ENCODE peak calls at places on chromosomes 3 and 15, in five cellular contexts. U, V, O, Z and P are unnamed samples.
A peak's percentile ranks its signal among the peaks of the same experiment; 100 is the strongest.

GRCh38 chr3:8555705-8556314 is 54.2 kb downstream of the LMCD1 start:
- DNase-seq in Z (no peak), O (no peak), U (no peak), V (no peak), P (no peak)

GRCh38 chr15:88491158-88491557 is 23.6 kb downstream of the MRPS11 start:
- DNase-seq in U (no peak), Z (no peak), V (no peak), O (peak; percentile 30), P (no peak)

GRCh38 chr3:46849098-46849631 is 14.1 kb downstream of the MYL3 start:
- DNase-seq in O (no peak), V (peak; percentile 16), U (no peak), Z (no peak), P (peak; percentile 70)

GRCh38 chr15:27671794-27672438 is 427.2 kb downstream of the OCA2 start:
- DNase-seq in V (no peak), U (no peak), O (no peak), Z (no peak), P (peak; percentile 59)

GRCh38 chr15:100733088-100733487 is 130.7 kb downstream of the ASB7 start:
- DNase-seq in O (no peak), Z (no peak), U (no peak), V (no peak), P (no peak)

GRCh38 chr15:74134387-74135027 is 4.1 kb downstream of the ISLR2 start:
- DNase-seq in U (peak; percentile 62), O (peak; percentile 63), V (peak; percentile 51), Z (no peak), P (no peak)

GRCh38 chr15:52178765-52179164 is 12.4 kb downstream of the GNB5 start:
- DNase-seq in U (no peak), O (peak; percentile 42), V (no peak), Z (peak; percentile 49), P (peak; percentile 77)

GRCh38 chr15:41215708-41216107 is 14.8 kb downstream of the EXD1 start:
- DNase-seq in V (no peak), Z (no peak), O (no peak), U (no peak), P (no peak)

GRCh38 chr3:85270488-85270887 is 311.7 kb downstream of the CADM2 start:
- DNase-seq in O (no peak), V (no peak), U (no peak), Z (no peak), P (no peak)

GRCh38 chr3:126945891-126946290 is 37.0 kb upstream of the PLXNA1 start:
- DNase-seq in U (no peak), O (no peak), Z (no peak), V (no peak), P (no peak)

GRCh38 chr3:158152186-158152585 is 42.3 kb downstream of the RSRC1 start:
- DNase-seq in Z (no peak), U (no peak), O (no peak), V (no peak), P (no peak)

GRCh38 chr3:123745184-123745855 is 138.8 kb downstream of the MYLK start:
- DNase-seq in U (no peak), O (no peak), Z (no peak), V (no peak), P (no peak)

GRCh38 chr3:52383446-52383845 is 61.5 kb downstream of the SEMA3G start:
- DNase-seq in O (no peak), Z (no peak), U (no peak), V (no peak), P (no peak)

GRCh38 chr15:91985297-91985696 is 131.8 kb downstream of the SLCO3A1 start:
- DNase-seq in V (no peak), U (no peak), Z (no peak), O (no peak), P (no peak)

GRCh38 chr3:122952509-122952908 is 75.1 kb downstream of the SEMA5B start:
- DNase-seq in U (no peak), Z (no peak), O (no peak), V (no peak), P (no peak)

GRCh38 chr3:121075191-121075590 is 167.2 kb downstream of the STXBP5L start:
- DNase-seq in U (no peak), Z (no peak), V (no peak), O (peak; percentile 35), P (no peak)

GRCh38 chr15:31268108-31268501 is 58.5 kb upstream of the KLF13 start:
- DNase-seq in O (peak; percentile 77), V (peak; percentile 21), U (no peak), Z (no peak), P (peak; percentile 40)

GRCh38 chr3:177427096-177427495 is 229.8 kb upstream of the TBL1XR1 start:
- DNase-seq in U (no peak), Z (no peak), V (no peak), O (no peak), P (no peak)

GRCh38 chr15:78988361-78988911 is 43.6 kb upstream of the CTSH start:
- DNase-seq in Z (peak; percentile 75), O (peak; percentile 32), V (peak; percentile 95), U (no peak), P (peak; percentile 93)

GRCh38 chr3:22318325-22318724 is 567.3 kb upstream of the ZNF385D start:
- DNase-seq in O (no peak), V (no peak), Z (no peak), U (no peak), P (no peak)

GRCh38 chr3:22319446-22319845 is 568.4 kb upstream of the ZNF385D start:
- DNase-seq in U (no peak), O (no peak), Z (no peak), V (no peak), P (no peak)

DNA sequence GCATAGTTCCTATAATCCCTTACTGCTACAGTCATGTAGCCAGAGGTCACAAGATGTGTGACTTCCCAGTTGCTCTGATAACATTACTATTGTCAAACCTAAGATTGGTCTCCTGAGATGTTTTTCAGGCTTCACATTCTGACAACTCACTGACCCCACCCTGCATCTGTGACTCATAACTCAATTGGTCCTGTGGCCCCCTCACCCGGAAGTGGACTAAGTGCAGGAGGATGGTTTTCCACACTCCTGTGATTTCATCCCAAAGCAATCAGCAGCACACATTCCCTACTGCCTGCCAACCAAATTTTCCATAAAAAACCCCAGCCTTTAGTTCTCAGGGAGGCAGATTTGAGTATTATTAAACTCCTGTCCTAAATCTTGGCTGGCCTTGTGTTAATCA is 564.9 kb upstream of the ZNF385D start:
- DNase-seq in O (no peak), Z (no peak), U (no peak), V (no peak), P (no peak)
- TF ChIP-seq CTCF in O (no peak), Z (no peak), U (no peak), V (no peak), P (no peak)

GRCh38 chr15:68304611-68305337 is 27.2 kb downstream of the FEM1B start:
- DNase-seq in O (no peak), V (peak; percentile 15), U (no peak), Z (peak; percentile 23), P (no peak)
- TF ChIP-seq CTCF in O (no peak), V (no peak), U (no peak), Z (no peak), P (no peak)

GRCh38 chr3:169946336-169946735 is 20.3 kb upstream of the SEC62 start:
- DNase-seq in V (no peak), Z (no peak), U (no peak), O (peak; percentile 94), P (no peak)
- TF ChIP-seq CTCF in V (no peak), Z (no peak), U (no peak), O (no peak), P (no peak)

GRCh38 chr3:41308119-41308518 is 108.8 kb downstream of the CTNNB1 start:
- DNase-seq in O (no peak), V (no peak), U (no peak), Z (no peak), P (no peak)
- TF ChIP-seq CTCF in O (no peak), V (no peak), U (no peak), Z (no peak), P (no peak)